ENCODE peak calls at places on chromosomes 7 and 10, in ten cellular contexts. Z is SJSA1, Q is neuronal stem cell, N is hepatocyte, O is GM23248, K is stomach, G is caudate nucleus, I is PC-3, S is endothelial cell of umbilical vein, L is A549. C is an unnamed sample.

GRCh38 chr10:117096559-117097201 is 41.4 kb downstream of the VAX1 start:
- DNase-seq in K (no peak), S (no peak), O (no peak), Z (no peak), Q (peak), N (no peak), I (no peak), G (peak), L (no peak), C (no peak)

GRCh38 chr10:86648706-86649426 is 5.5 kb upstream of the OPN4 start:
- DNase-seq in S (no peak), Z (peak), L (peak), Q (no peak), K (peak), N (peak), I (peak), O (peak), G (no peak), C (peak)

GRCh38 chr7:11236680-11237079 is 263.0 kb downstream of the PHF14 start:
- DNase-seq in K (peak), L (no peak), S (no peak), Q (no peak), Z (no peak), I (no peak), N (no peak), G (no peak), O (no peak), C (no peak)

GRCh38 chr7:47809387-47809786 is 138.9 kb downstream of the PKD1L1 start:
- DNase-seq in S (no peak), G (no peak), O (no peak), K (no peak), N (no peak), L (no peak), Q (no peak), I (no peak), Z (no peak), C (no peak)

GRCh38 chr7:98681951-98682350 is 64.9 kb downstream of the NPTX2 start:
- DNase-seq in G (no peak), Z (no peak), L (no peak), Q (no peak), I (no peak), K (no peak), O (no peak), N (no peak), S (no peak), C (no peak)

GRCh38 chr7:66629222-66629658 is 559 bp downstream of the KCTD7 start:
- DNase-seq in O (peak), K (peak), G (no peak), N (no peak), S (peak), L (peak), Z (no peak), Q (peak), I (no peak), C (no peak)

GRCh38 chr7:128914566-128915151 is 4.2 kb upstream of the KCP start:
- DNase-seq in L (no peak), I (no peak), Z (no peak), Q (no peak), G (no peak), K (no peak), O (no peak), S (no peak), N (no peak), C (no peak)

GRCh38 chr10:31207636-31208035 is 111.4 kb upstream of the ZEB1 start:
- DNase-seq in O (no peak), K (no peak), Q (no peak), S (no peak), Z (no peak), I (no peak), N (no peak), L (no peak), G (no peak), C (no peak)

GRCh38 chr10:79192677-79193003 is 123.9 kb downstream of the ZMIZ1 start:
- DNase-seq in G (peak), Q (no peak), N (no peak), O (peak), I (peak), L (no peak), K (no peak), S (peak), Z (peak), C (no peak)

GRCh38 chr10:86733260-86733671 is 23.2 kb upstream of the BMPR1A start:
- DNase-seq in S (no peak), L (no peak), G (no peak), O (peak), N (no peak), K (no peak), I (no peak), Q (no peak), Z (no peak), C (no peak)

GRCh38 chr10:49328401-49329185 is 29.6 kb downstream of the C10orf71 start:
- DNase-seq in S (no peak), N (no peak), O (no peak), K (peak), L (no peak), Q (no peak), G (no peak), I (no peak), Z (no peak), C (no peak)

GRCh38 chr7:11212816-11213215 is 239.1 kb downstream of the PHF14 start:
- DNase-seq in O (peak), I (peak), N (no peak), S (no peak), L (no peak), Q (no peak), G (no peak), Z (no peak), K (no peak), C (no peak)

GRCh38 chr7:78472519-78472918 is 673.9 kb downstream of the PHTF2 start:
- DNase-seq in K (no peak), O (peak), N (no peak), Q (no peak), G (no peak), S (no peak), I (no peak), L (no peak), Z (no peak), C (no peak)

GRCh38 chr10:21488246-21488953 is 37.1 kb downstream of the SKIDA1 start:
- DNase-seq in I (no peak), O (no peak), K (no peak), L (no peak), Q (no peak), S (peak), N (no peak), Z (no peak), G (no peak), C (no peak)
- H3K27ac ChIP-seq in I (no peak), O (no peak), K (no peak), L (peak), Q (no peak), S (no peak), N (no peak), Z (no peak), G (no peak), C (no peak)

DNA sequence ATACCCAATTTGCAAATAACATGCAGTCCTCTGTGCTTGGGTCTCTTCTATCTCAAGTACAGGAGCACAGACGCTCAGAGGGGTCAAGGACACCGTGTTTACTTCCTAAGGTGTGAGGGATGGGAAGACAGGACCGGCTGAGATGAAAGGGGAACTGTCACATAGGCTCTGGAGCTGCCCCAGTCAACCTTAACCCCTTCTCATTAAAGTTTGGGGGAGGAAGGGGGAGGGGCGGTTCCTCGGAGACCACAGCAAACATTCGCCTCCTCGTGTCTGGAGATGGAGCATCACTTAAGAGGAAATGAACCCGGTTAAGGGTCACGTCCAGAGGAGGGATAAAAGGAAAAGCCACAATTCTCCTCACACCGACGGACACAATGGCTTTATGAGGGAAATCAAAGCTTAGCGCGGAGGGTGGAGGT is 1.1 kb downstream of the SH3PXD2A start:
- DNase-seq in S (no peak), G (no peak), K (no peak), I (no peak), O (no peak), Z (no peak), Q (peak), N (peak), L (no peak), C (no peak)
- H3K27ac ChIP-seq in S (no peak), G (no peak), K (peak), I (no peak), O (peak), Z (no peak), Q (no peak), N (peak), L (peak), C (peak)

GRCh38 chr7:2307690-2308107 is 6.5 kb downstream of the SNX8 start:
- DNase-seq in Z (no peak), I (no peak), S (no peak), N (no peak), O (no peak), Q (no peak), K (no peak), G (no peak), L (no peak), C (no peak)
- H3K27ac ChIP-seq in Z (no peak), I (no peak), S (no peak), N (no peak), O (no peak), Q (no peak), K (no peak), G (no peak), L (peak), C (no peak)

GRCh38 chr10:14954934-14955333 is 1.0 kb upstream of the DCLRE1C start:
- DNase-seq in G (no peak), S (no peak), Q (no peak), N (no peak), L (no peak), I (no peak), Z (no peak), O (no peak), K (no peak), C (no peak)
- H3K27ac ChIP-seq in G (no peak), S (no peak), Q (no peak), N (peak), L (peak), I (peak), Z (peak), O (peak), K (peak), C (peak)

GRCh38 chr10:34058922-34059614 is 724.6 kb upstream of the NRP1 start:
- DNase-seq in G (peak), N (peak), O (no peak), S (no peak), L (no peak), Z (no peak), I (no peak), Q (no peak), K (no peak), C (no peak)
- H3K27ac ChIP-seq in G (peak), N (peak), O (no peak), S (no peak), L (no peak), Z (no peak), I (no peak), Q (no peak), K (no peak), C (no peak)

GRCh38 chr10:4765428-4765827 is 60.6 kb upstream of the AKR1E2 start:
- DNase-seq in G (no peak), Q (no peak), N (no peak), I (peak), O (peak), S (peak), L (no peak), K (no peak), Z (no peak), C (no peak)
- H3K27ac ChIP-seq in G (no peak), Q (no peak), N (no peak), I (peak), O (peak), S (peak), L (peak), K (no peak), Z (no peak), C (peak)

GRCh38 chr10:3889961-3890522 is 105.0 kb upstream of the KLF6 start:
- DNase-seq in Z (peak), K (no peak), L (peak), N (peak), Q (no peak), G (no peak), O (peak), S (peak), I (peak), C (no peak)

GRCh38 chr10:3886191-3886590 is 101.2 kb upstream of the KLF6 start:
- DNase-seq in L (peak), S (no peak), I (no peak), K (no peak), G (no peak), Q (no peak), O (peak), N (peak), Z (no peak), C (no peak)

GRCh38 chr10:3887404-3887803 is 102.4 kb upstream of the KLF6 start:
- DNase-seq in I (no peak), O (peak), L (no peak), Z (no peak), K (no peak), S (no peak), G (no peak), Q (no peak), N (no peak), C (no peak)

GRCh38 chr10:3886666-3887251 is 101.8 kb upstream of the KLF6 start:
- DNase-seq in G (no peak), Z (peak), S (peak), N (peak), O (peak), Q (no peak), K (no peak), I (peak), L (peak), C (peak)

GRCh38 chr10:3887885-3888476 is 103.0 kb upstream of the KLF6 start:
- DNase-seq in N (peak), O (peak), G (no peak), K (no peak), Q (peak), L (peak), Z (peak), S (peak), I (peak), C (peak)
- H3K27ac ChIP-seq in N (peak), O (peak), G (no peak), K (peak), Q (peak), L (peak), Z (peak), S (peak), I (peak), C (peak)

DNA sequence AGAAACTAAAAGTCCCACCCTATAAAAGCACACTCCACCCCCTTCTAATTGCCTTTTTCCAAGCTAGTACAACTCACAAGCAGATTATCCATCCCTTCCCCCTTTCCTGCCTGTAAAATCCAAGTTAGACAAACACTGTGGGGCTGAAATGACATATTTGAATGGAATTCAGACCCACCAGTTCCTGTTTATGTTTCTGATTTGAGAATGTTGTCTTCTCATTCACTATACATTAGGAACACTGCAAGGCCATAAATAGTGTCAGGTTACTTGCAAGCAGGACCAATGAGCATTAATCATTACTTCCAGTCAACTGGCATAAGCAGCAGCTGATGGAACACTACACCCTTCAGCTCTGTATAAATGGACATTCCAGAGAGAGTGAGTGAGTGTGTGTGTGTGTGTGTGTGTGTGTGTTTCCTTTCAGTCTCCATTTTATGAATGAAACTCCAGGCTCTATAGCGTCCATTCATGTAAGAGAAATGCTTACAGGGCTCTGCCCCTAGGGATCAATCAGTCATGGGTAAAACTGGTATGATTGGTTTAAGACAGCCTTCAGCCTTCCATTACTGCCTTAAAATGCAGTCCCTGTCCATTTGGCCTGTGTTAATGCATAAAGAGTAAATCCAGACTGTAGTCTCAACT is 69.3 kb downstream of the ETV1 start:
- DNase-seq in O (peak), N (peak), Q (peak), I (peak), G (no peak), S (peak), L (peak), K (no peak), Z (peak), C (peak)
- H3K27ac ChIP-seq in O (peak), N (peak), Q (peak), I (peak), G (no peak), S (peak), L (peak), K (peak), Z (peak), C (peak)

DNA sequence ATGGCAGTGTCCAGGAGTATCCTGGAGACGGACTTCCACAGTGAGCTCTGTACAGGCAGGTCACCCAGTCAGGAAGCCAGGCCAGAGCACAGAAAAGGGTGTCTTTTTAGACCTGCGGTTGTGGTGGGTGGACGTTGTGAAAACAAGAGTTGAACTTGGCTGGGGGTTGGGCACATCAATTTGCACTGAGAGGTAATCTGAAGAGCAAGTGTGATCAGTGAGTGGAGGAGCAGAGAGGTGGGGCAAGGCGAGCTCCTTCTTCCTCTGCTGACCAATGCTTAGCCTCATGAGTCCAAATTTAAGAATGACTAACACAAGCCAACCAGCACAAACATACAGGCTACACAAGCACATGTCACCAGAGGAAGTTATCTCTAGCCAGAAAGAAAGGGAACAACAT is 310.8 kb downstream of the TCERG1L start:
- DNase-seq in Q (no peak), Z (no peak), S (no peak), N (no peak), G (no peak), L (no peak), I (no peak), K (no peak), O (no peak), C (no peak)
- H3K27ac ChIP-seq in Q (no peak), Z (no peak), S (no peak), N (no peak), G (no peak), L (no peak), I (no peak), K (no peak), O (no peak), C (no peak)

GRCh38 chr10:84613336-84614021 is 285.1 kb downstream of the CCSER2 start:
- DNase-seq in L (peak), G (peak), S (no peak), I (peak), Z (peak), O (peak), Q (peak), K (no peak), N (peak), C (peak)
- H3K27ac ChIP-seq in L (no peak), G (no peak), S (no peak), I (no peak), Z (no peak), O (no peak), Q (no peak), K (no peak), N (no peak), C (no peak)